ENCODE peak calls at places on chromosomes 16 and 17, in eight cellular contexts. One of them, this sample, is unnamed.

GRCh38 chr17:83190601-83191387 is 111.4 kb downstream of the METRNL start:
- DNase-seq in mucosa of descending colon: no peak
- DNase-seq in NCI-H187: no peak
- DNase-seq in OCI-M1: no peak
- DNase-seq in T-cell: no peak
- DNase-seq in RPMI8226: no peak
- DNase-seq in substantia nigra: no peak
- DNase-seq in GF-D8: no peak
- DNase-seq in this sample: no peak

GRCh38 chr16:3574195-3574594 is 3.0 kb downstream of the NLRC3 start:
- DNase-seq in mucosa of descending colon: no peak
- DNase-seq in NCI-H187: no peak
- DNase-seq in OCI-M1: no peak
- DNase-seq in T-cell: no peak
- DNase-seq in RPMI8226: no peak
- DNase-seq in substantia nigra: no peak
- DNase-seq in GF-D8: no peak
- DNase-seq in this sample: no peak

GRCh38 chr16:69532761-69533459 is 32.9 kb upstream of the NFAT5 start:
- DNase-seq in mucosa of descending colon: no peak
- DNase-seq in NCI-H187: no peak
- DNase-seq in OCI-M1: no peak
- DNase-seq in T-cell: no peak
- DNase-seq in RPMI8226: no peak
- DNase-seq in substantia nigra: no peak
- DNase-seq in GF-D8: no peak
- DNase-seq in this sample: no peak

GRCh38 chr16:87203060-87203656 is 114.0 kb downstream of the C16orf95 start:
- DNase-seq in mucosa of descending colon: peak
- DNase-seq in NCI-H187: no peak
- DNase-seq in OCI-M1: peak
- DNase-seq in T-cell: peak
- DNase-seq in RPMI8226: peak
- DNase-seq in substantia nigra: peak
- DNase-seq in GF-D8: peak
- DNase-seq in this sample: peak

GRCh38 chr16:3534126-3534525 is 33.3 kb downstream of the CLUAP1 start:
- DNase-seq in mucosa of descending colon: no peak
- DNase-seq in NCI-H187: no peak
- DNase-seq in OCI-M1: no peak
- DNase-seq in T-cell: no peak
- DNase-seq in RPMI8226: no peak
- DNase-seq in substantia nigra: no peak
- DNase-seq in GF-D8: no peak
- DNase-seq in this sample: no peak

GRCh38 chr16:1972490-1972877 is 631 bp downstream of the TBL3 start:
- DNase-seq in mucosa of descending colon: no peak
- DNase-seq in NCI-H187: no peak
- DNase-seq in OCI-M1: peak
- DNase-seq in T-cell: no peak
- DNase-seq in RPMI8226: no peak
- DNase-seq in substantia nigra: no peak
- DNase-seq in GF-D8: no peak
- DNase-seq in this sample: no peak

GRCh38 chr17:56822725-56823124 is 11.0 kb downstream of the C17orf67 start:
- DNase-seq in mucosa of descending colon: no peak
- DNase-seq in NCI-H187: no peak
- DNase-seq in OCI-M1: no peak
- DNase-seq in T-cell: no peak
- DNase-seq in RPMI8226: no peak
- DNase-seq in substantia nigra: no peak
- DNase-seq in GF-D8: no peak
- DNase-seq in this sample: no peak

GRCh38 chr17:45228121-45228941 is 6.6 kb downstream of the FMNL1 start:
- DNase-seq in mucosa of descending colon: peak
- DNase-seq in NCI-H187: no peak
- DNase-seq in OCI-M1: no peak
- DNase-seq in T-cell: no peak
- DNase-seq in RPMI8226: peak
- DNase-seq in substantia nigra: no peak
- DNase-seq in GF-D8: no peak
- DNase-seq in this sample: no peak

GRCh38 chr16:57606147-57606846 is 22.1 kb upstream of the ADGRG1 start:
- DNase-seq in mucosa of descending colon: no peak
- DNase-seq in NCI-H187: no peak
- DNase-seq in OCI-M1: no peak
- DNase-seq in T-cell: no peak
- DNase-seq in RPMI8226: no peak
- DNase-seq in substantia nigra: no peak
- DNase-seq in GF-D8: no peak
- DNase-seq in this sample: no peak

GRCh38 chr17:44010966-44011647 is 3.7 kb downstream of the TMEM101 start:
- DNase-seq in mucosa of descending colon: no peak
- DNase-seq in NCI-H187: no peak
- DNase-seq in OCI-M1: no peak
- DNase-seq in T-cell: no peak
- DNase-seq in RPMI8226: no peak
- DNase-seq in substantia nigra: no peak
- DNase-seq in GF-D8: no peak
- DNase-seq in this sample: no peak

GRCh38 chr16:84868328-84868727 is 48.5 kb downstream of the CRISPLD2 start:
- DNase-seq in mucosa of descending colon: no peak
- DNase-seq in NCI-H187: no peak
- DNase-seq in OCI-M1: no peak
- DNase-seq in T-cell: no peak
- DNase-seq in RPMI8226: peak
- DNase-seq in substantia nigra: no peak
- DNase-seq in GF-D8: no peak
- DNase-seq in this sample: no peak